ENCODE peak calls at places on chromosomes 6 and 20, in seven cellular contexts. K is gastrocnemius medialis, D is Karpas-422, N is astrocyte, U is lower lobe of right lung, Y is tibial nerve, Z is hepatocyte. E is an unnamed sample. For H3K36me3, the result is how much of the 10 kb centered on the place peaks cover.

GRCh38 chr20:3248993-3249347 is 10.0 kb upstream of the SLC4A11 start:
- DNase-seq in K (no peak), D (no peak), N (no peak), U (no peak), Y (no peak), Z (no peak), E (peak)

GRCh38 chr6:52570291-52570700 is 6.6 kb downstream of the TRAM2 start:
- DNase-seq in K (no peak), D (no peak), N (peak), U (no peak), Y (no peak), Z (peak), E (no peak)

GRCh38 chr20:62936996-62937352 is 973 bp upstream of the GID8 start:
- DNase-seq in K (no peak), D (peak), N (peak), U (no peak), Y (no peak), Z (peak), E (no peak)

GRCh38 chr6:127866766-127867165 is 34.1 kb downstream of the THEMIS start:
- DNase-seq in K (no peak), D (no peak), N (no peak), U (no peak), Y (no peak), Z (no peak), E (no peak)

GRCh38 chr20:50020283-50020682 is 37.5 kb downstream of the SNAI1 start:
- DNase-seq in K (no peak), D (no peak), N (peak), U (no peak), Y (no peak), Z (no peak), E (no peak)

GRCh38 chr6:166490671-166491500 is 95.6 kb downstream of the RAMACL start:
- DNase-seq in K (peak), D (no peak), N (peak), U (no peak), Y (no peak), Z (no peak), E (no peak)

GRCh38 chr6:51369485-51369884 is 550.8 kb downstream of the TFAP2B start:
- DNase-seq in K (no peak), D (no peak), N (no peak), U (no peak), Y (no peak), Z (no peak), E (no peak)

GRCh38 chr6:112760831-112761230 is 413.7 kb downstream of the RFPL4B start:
- DNase-seq in K (no peak), D (no peak), N (no peak), U (no peak), Y (no peak), Z (no peak), E (no peak)

GRCh38 chr6:87152528-87152950 is 2.8 kb upstream of the ZNF292 start:
- DNase-seq in K (no peak), D (no peak), N (peak), U (no peak), Y (peak), Z (peak), E (no peak)
- H3K4me3 ChIP-seq in K (peak), D (peak), N (peak), U (peak), Y (peak), Z (peak), E (peak)

GRCh38 chr6:117595099-117595923 is 7.0 kb downstream of the GOPC start:
- DNase-seq in K (no peak), D (no peak), N (no peak), U (no peak), Y (no peak), Z (no peak), E (no peak)
- H3K36me3 ChIP-seq in K (under half), D (under half), N (under half), U (under half), Y (under half), Z (under half), E (under half)

GRCh38 chr20:17952692-17953684 is 15.6 kb downstream of the SNX5 start:
- DNase-seq in K (no peak), D (no peak), N (no peak), U (no peak), Y (no peak), Z (no peak), E (no peak)
- H3K4me3 ChIP-seq in K (no peak), D (no peak), N (no peak), U (no peak), Y (no peak), Z (no peak), E (no peak)

GRCh38 chr6:37311666-37312473 is 41.9 kb upstream of the RNF8 start:
- DNase-seq in K (no peak), D (no peak), N (peak), U (no peak), Y (no peak), Z (peak), E (no peak)

GRCh38 chr6:37314803-37315515 is 38.8 kb upstream of the RNF8 start:
- DNase-seq in K (peak), D (peak), N (peak), U (no peak), Y (no peak), Z (peak), E (peak)

GRCh38 chr6:37314117-37314802 is 39.5 kb upstream of the RNF8 start:
- DNase-seq in K (no peak), D (no peak), N (no peak), U (no peak), Y (no peak), Z (no peak), E (no peak)

GRCh38 chr6:37316071-37316470 is 37.7 kb upstream of the RNF8 start:
- DNase-seq in K (no peak), D (no peak), N (no peak), U (no peak), Y (no peak), Z (no peak), E (no peak)

GRCh38 chr6:37313698-37314097 is 40.1 kb upstream of the RNF8 start:
- DNase-seq in K (no peak), D (no peak), N (no peak), U (no peak), Y (no peak), Z (no peak), E (no peak)
- H3K36me3 ChIP-seq in K (half or more), D (under half), N (under half), U (half or more), Y (half or more), Z (under half), E (under half)

GRCh38 chr6:44245391-44245911 is 1.4 kb upstream of the HSP90AB1 start:
- DNase-seq in K (no peak), D (no peak), N (no peak), U (no peak), Y (no peak), Z (no peak), E (no peak)
- H3K4me3 ChIP-seq in K (peak), D (peak), N (peak), U (peak), Y (peak), Z (peak), E (peak)

GRCh38 chr20:12987261-12987660 is 21.5 kb upstream of the SPTLC3 start:
- DNase-seq in K (no peak), D (no peak), N (no peak), U (no peak), Y (no peak), Z (no peak), E (no peak)
- H3K36me3 ChIP-seq in K (under half), D (under half), N (under half), U (under half), Y (under half), Z (under half), E (under half)

E was measured in H7.